ENCODE peak calls at places on chromosomes 4 and X, in four cellular contexts. M is HL-60, L is K562, Z is GM12878. A is an unnamed sample.

GRCh38 chrX:131975851-131976250 is 47.3 kb upstream of the STK26 start:
- DNase-seq in M (no peak), L (no peak), Z (no peak), A (no peak)

GRCh38 chr4:122341906-122342305 is 36.9 kb upstream of the ADAD1 start:
- DNase-seq in M (no peak), L (no peak), Z (no peak), A (no peak)

GRCh38 chr4:19791422-19792113 is 460.1 kb upstream of the SLIT2 start:
- DNase-seq in M (no peak), L (no peak), Z (no peak), A (no peak)

GRCh38 chr4:64857198-64857597 is 447.9 kb upstream of the TECRL start:
- DNase-seq in M (no peak), L (no peak), Z (no peak), A (no peak)

GRCh38 chrX:117996918-117997480 is 119.6 kb downstream of the KLHL13 start:
- DNase-seq in M (no peak), L (no peak), Z (no peak), A (no peak)

GRCh38 chr4:15912961-15913630 is 25.4 kb downstream of the FGFBP1 start:
- DNase-seq in M (no peak), L (no peak), Z (no peak), A (no peak)

GRCh38 chr4:114734581-114734980 is 136.0 kb downstream of the UGT8 start:
- DNase-seq in M (no peak), L (no peak), Z (no peak), A (no peak)

GRCh38 chr4:77196866-77197265 is 39.9 kb downstream of the CCNG2 start:
- DNase-seq in M (peak; percentile 55), L (no peak), Z (peak; percentile 28), A (no peak)

GRCh38 chrX:74450803-74451449 is 29.6 kb downstream of the SLC16A2 start:
- DNase-seq in M (peak; percentile 72), L (no peak), Z (no peak), A (no peak)

GRCh38 chr4:99855677-99856076 is 38.5 kb downstream of the LAMTOR3 start:
- DNase-seq in M (peak; percentile 82), L (no peak), Z (peak; percentile 53), A (no peak)

GRCh38 chr4:99861120-99861905 is 32.9 kb downstream of the LAMTOR3 start:
- DNase-seq in M (peak; percentile 72), L (no peak), Z (no peak), A (no peak)

GRCh38 chr4:99857302-99857701 is 36.9 kb downstream of the LAMTOR3 start:
- DNase-seq in M (peak; percentile 8), L (no peak), Z (no peak), A (no peak)

GRCh38 chr4:99856166-99856565 is 38.1 kb downstream of the LAMTOR3 start:
- DNase-seq in M (peak; percentile 85), L (no peak), Z (no peak), A (no peak)

GRCh38 chr4:99859618-99860017 is 34.6 kb downstream of the LAMTOR3 start:
- DNase-seq in M (no peak), L (no peak), Z (peak; percentile 32), A (no peak)
- TF ChIP-seq POLR2AphosphoS5 in M (no peak), L (no peak), Z (no peak), A (peak; percentile 43)

GRCh38 chr4:120049732-120050494 is 16.7 kb downstream of the MAD2L1 start:
- DNase-seq in M (peak; percentile 77), L (peak; percentile 67), Z (peak; percentile 64), A (no peak)
- TF ChIP-seq SPI1 in M (peak; percentile 82), L (peak; percentile 87), Z (peak; percentile 89), A (peak; percentile 83)

GRCh38 chr4:2576290-2576689 is 39.8 kb downstream of the FAM193A start:
- DNase-seq in M (no peak), L (no peak), Z (no peak), A (no peak)

GRCh38 chr4:2578106-2578505 is 41.7 kb downstream of the FAM193A start:
- DNase-seq in M (no peak), L (no peak), Z (no peak), A (no peak)

GRCh38 chr4:2572076-2572475 is 35.6 kb downstream of the FAM193A start:
- DNase-seq in M (no peak), L (no peak), Z (no peak), A (no peak)

GRCh38 chr4:2574058-2574457 is 37.6 kb downstream of the FAM193A start:
- DNase-seq in M (peak; percentile 29), L (no peak), Z (no peak), A (no peak)

DNA sequence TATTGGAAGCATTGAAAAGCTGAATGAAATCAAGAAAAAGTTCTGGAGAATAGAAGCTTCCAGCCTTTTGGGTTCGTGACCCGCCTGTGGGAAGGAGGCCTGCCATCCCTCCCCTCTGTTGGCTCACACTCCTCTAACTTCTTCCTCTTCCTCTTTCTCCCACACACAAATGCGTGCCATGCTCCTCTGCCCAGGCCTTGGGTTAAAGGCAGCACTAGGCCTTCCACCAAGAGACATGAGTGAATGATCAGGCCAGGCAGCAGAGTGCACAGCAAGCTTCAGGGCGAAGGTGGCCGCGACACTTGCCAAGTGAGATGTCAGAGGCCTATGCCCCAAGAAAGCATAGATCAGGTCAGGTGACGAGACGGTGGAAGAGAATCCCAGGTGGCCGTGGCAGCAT is 38.4 kb downstream of the FAM193A start:
- DNase-seq in M (peak; percentile 91), L (no peak), Z (no peak), A (no peak)
- TF ChIP-seq POLR2AphosphoS5 in M (peak; percentile 61), L (no peak), Z (no peak), A (no peak)

DNA sequence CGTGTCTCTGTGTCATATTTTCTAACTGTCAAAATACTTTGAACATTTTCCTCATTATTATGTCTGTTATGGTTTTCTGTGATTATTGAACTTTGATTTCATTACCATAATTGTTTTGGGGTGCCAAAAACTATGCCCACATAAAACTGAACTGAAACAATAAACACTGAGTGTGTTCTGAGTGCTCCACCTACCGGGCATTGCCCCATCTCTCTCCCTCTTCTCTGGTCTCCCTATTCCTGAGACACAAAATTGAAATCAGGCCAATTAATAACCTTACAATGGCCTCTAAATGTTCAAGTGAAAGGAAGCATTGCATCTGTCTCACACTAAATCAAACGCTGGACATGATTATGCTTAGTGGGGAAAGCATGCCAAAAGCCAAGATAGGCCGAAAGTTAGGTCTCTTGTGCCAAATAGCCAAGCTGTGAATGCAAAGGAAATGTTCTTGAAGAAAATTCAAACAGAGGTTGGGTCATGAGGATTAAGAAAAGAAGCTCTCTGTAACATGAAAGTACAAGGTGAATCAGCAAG is 972.3 kb downstream of the PCDH7 start:
- DNase-seq in M (no peak), L (no peak), Z (no peak), A (no peak)
- TF ChIP-seq SPI1 in M (no peak), L (no peak), Z (no peak), A (no peak)

DNA sequence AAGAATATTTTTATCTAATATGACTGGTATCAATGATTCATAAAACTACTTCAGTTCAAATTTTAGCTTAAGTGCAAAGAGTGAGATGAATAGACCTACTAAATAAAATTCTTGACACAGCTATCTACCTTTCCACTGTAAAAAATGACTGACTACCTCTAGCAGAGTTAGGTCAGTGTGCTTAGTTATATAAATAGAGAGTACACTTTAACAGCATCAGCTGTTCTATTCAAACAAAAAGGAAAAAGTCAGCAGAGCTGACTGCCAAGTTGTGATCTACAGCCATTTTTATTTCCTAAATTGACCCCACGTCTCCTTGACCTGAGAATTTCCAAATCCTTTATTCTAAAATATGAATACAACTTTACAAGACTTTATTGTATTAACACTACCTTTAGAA is 262.4 kb downstream of the CAMK2D start:
- DNase-seq in M (no peak), L (no peak), Z (no peak), A (no peak)
- TF ChIP-seq POLR2AphosphoS5 in M (no peak), L (no peak), Z (no peak), A (no peak)

DNA sequence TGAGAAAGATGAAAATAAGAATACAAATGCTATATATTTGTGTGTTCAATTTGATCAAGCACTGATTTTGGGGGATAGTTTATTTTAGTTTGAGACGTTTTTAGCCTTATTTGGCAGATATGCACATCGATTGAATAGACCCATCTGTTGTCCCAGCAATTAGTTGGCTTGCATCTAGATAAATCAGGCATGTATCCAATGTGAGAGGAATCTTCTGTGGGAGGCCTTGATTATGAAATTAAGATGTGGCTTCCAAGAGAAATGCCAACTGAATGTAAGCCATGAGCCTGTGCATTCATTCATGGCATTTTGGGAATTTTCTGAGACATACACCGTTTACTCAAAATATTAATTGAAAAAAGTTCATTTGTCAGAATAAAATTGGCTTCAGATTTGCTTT is 623.1 kb downstream of the TECRL start:
- DNase-seq in M (no peak), L (no peak), Z (no peak), A (no peak)
- TF ChIP-seq SPI1 in M (no peak), L (no peak), Z (no peak), A (no peak)

GRCh38 chr4:170052919-170053318 is 26.7 kb upstream of the MFAP3L start:
- DNase-seq in M (no peak), L (no peak), Z (no peak), A (no peak)

GRCh38 chr4:170058745-170059144 is 31.0 kb downstream of the AADAT start:
- DNase-seq in M (no peak), L (no peak), Z (no peak), A (no peak)

GRCh38 chr4:170057851-170058250 is 31.7 kb upstream of the MFAP3L start:
- DNase-seq in M (no peak), L (no peak), Z (no peak), A (no peak)
- TF ChIP-seq POLR2AphosphoS5 in M (no peak), L (no peak), Z (no peak), A (no peak)

DNA sequence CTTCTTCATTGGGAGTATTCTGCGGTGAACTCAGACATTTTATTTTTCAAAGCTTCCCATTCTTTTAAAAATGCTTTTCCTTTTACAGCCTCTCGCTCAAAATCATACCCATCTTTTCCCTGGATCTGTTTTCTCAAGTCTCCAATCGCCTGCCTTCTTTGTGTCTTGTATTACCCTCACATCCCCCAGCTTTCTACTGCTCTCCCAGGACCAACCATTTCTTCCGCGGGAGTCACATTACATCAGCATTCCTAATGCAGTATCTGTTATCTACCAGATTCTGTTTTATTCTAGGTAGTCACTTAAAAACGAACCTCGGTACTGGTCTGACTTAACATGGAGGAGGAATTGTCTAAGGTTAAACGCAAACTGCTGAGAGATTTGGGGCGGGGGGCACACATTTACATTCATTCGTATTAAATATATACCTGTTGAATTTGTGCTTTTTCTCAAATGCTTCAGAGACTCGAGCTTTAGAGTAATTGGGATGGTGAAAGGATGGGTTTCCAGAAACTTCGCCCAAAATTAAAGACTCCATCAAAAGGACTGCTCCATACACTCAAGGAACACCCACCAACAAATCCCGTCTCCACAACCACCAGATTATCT is 493 bp upstream of the UCHL1 start:
- DNase-seq in M (no peak), L (no peak), Z (no peak), A (no peak)
- TF ChIP-seq SPI1 in M (no peak), L (no peak), Z (no peak), A (no peak)